ENCODE peak calls at places on chromosome 21, in nine cellular contexts. E is neuronal stem cell; I is lower lobe of right lung; N is BJ; C is fibroblast of lung; V is right lobe of liver; S is stomach; O is SJCRH30; D is CD8-positive, alpha-beta memory T cell. R is an unnamed sample. For H3K27me3, the result is how much of the 10 kb centered on the place peaks cover.

GRCh38 chr21:22200378-22201092 is 1202.3 kb downstream of the NCAM2 start:
- DNase-seq in E (no peak), I (no peak), N (no peak), C (no peak), V (no peak), S (no peak), O (no peak), D (no peak), R (no peak)

GRCh38 chr21:38992737-38993136 is 187.0 kb downstream of the ETS2 start:
- DNase-seq in E (no peak), I (no peak), N (no peak), C (no peak), V (no peak), S (no peak), O (no peak), D (no peak), R (peak)

GRCh38 chr21:18147678-18148077 is 97.0 kb upstream of the CHODL start:
- DNase-seq in E (no peak), I (no peak), N (no peak), C (no peak), V (no peak), S (no peak), O (no peak), D (no peak), R (no peak)

GRCh38 chr21:39109163-39109530 is 74.1 kb downstream of the PSMG1 start:
- DNase-seq in E (no peak), I (no peak), N (no peak), C (no peak), V (no peak), S (no peak), O (no peak), D (no peak), R (no peak)

GRCh38 chr21:26845066-26845749 is at the start of gene ADAMTS1:
- DNase-seq in E (peak), I (peak), N (no peak), C (peak), V (peak), S (peak), O (peak), D (peak), R (peak)

GRCh38 chr21:38303300-38303699 is 46.5 kb downstream of the KCNJ15 start:
- DNase-seq in E (no peak), I (no peak), N (peak), C (peak), V (no peak), S (no peak), O (no peak), D (no peak), R (no peak)

GRCh38 chr21:43025636-43026180 is 49.9 kb downstream of the CBS start:
- DNase-seq in E (peak), I (no peak), N (peak), C (peak), V (no peak), S (no peak), O (no peak), D (no peak), R (no peak)

GRCh38 chr21:28396421-28396820 is 596.3 kb downstream of the LTN1 start:
- DNase-seq in E (no peak), I (no peak), N (no peak), C (no peak), V (no peak), S (no peak), O (no peak), D (no peak), R (no peak)

GRCh38 chr21:16563795-16564194 is 834.0 kb downstream of the USP25 start:
- DNase-seq in E (peak), I (peak), N (no peak), C (peak), V (peak), S (no peak), O (peak), D (no peak), R (no peak)

GRCh38 chr21:31255846-31256395 is 88.1 kb downstream of the TIAM1 start:
- DNase-seq in E (peak), I (no peak), N (no peak), C (no peak), V (no peak), S (no peak), O (peak), D (no peak), R (no peak)

GRCh38 chr21:29377266-29377665 is 78.5 kb downstream of the BACH1 start:
- DNase-seq in E (no peak), I (no peak), N (no peak), C (no peak), V (no peak), S (no peak), O (no peak), D (no peak), R (no peak)

GRCh38 chr21:26961704-26962103 is 5.2 kb downstream of the ADAMTS5 start:
- DNase-seq in E (no peak), I (no peak), N (no peak), C (no peak), V (no peak), S (no peak), O (peak), D (no peak), R (no peak)

GRCh38 chr21:42731264-42732032 is 78.0 kb downstream of the PDE9A start:
- DNase-seq in E (no peak), I (no peak), N (no peak), C (no peak), V (no peak), S (no peak), O (no peak), D (no peak), R (no peak)

GRCh38 chr21:24420694-24421093 is 1186.6 kb downstream of the MRPL39 start:
- DNase-seq in E (no peak), I (no peak), N (no peak), C (no peak), V (no peak), S (no peak), O (no peak), D (no peak), R (no peak)

GRCh38 chr21:28132713-28133112 is 860.0 kb downstream of the LTN1 start:
- DNase-seq in E (no peak), I (no peak), N (peak), C (peak), V (no peak), S (no peak), O (no peak), D (no peak), R (no peak)

GRCh38 chr21:15065381-15066230 is 806 bp upstream of the NRIP1 start:
- DNase-seq in E (peak), I (peak), N (peak), C (peak), V (peak), S (peak), O (peak), D (peak), R (peak)

GRCh38 chr21:25062061-25062460 is 545.2 kb downstream of the MRPL39 start:
- DNase-seq in E (no peak), I (no peak), N (no peak), C (peak), V (no peak), S (no peak), O (no peak), D (no peak), R (no peak)

GRCh38 chr21:24759348-24760118 is 847.7 kb downstream of the MRPL39 start:
- DNase-seq in E (no peak), I (no peak), N (no peak), C (no peak), V (no peak), S (no peak), O (no peak), D (no peak), R (no peak)

GRCh38 chr21:38223893-38224540 is 32.8 kb upstream of the KCNJ15 start:
- DNase-seq in E (peak), I (no peak), N (no peak), C (peak), V (no peak), S (no peak), O (peak), D (no peak), R (no peak)

GRCh38 chr21:31273278-31273677 is 70.8 kb downstream of the TIAM1 start:
- DNase-seq in E (no peak), I (no peak), N (no peak), C (peak), V (no peak), S (no peak), O (no peak), D (no peak), R (no peak)

GRCh38 chr21:27382404-27382803 is 415.5 kb upstream of the ADAMTS5 start:
- DNase-seq in E (no peak), I (no peak), N (no peak), C (no peak), V (no peak), S (no peak), O (no peak), D (no peak), R (no peak)

GRCh38 chr21:14712121-14712520 is 166.0 kb upstream of the SAMSN1 start:
- DNase-seq in E (no peak), I (no peak), N (no peak), C (no peak), V (no peak), S (no peak), O (peak), D (no peak), R (no peak)

GRCh38 chr21:15617968-15618367 is 111.8 kb upstream of the USP25 start:
- DNase-seq in E (peak), I (no peak), N (peak), C (peak), V (no peak), S (no peak), O (peak), D (no peak), R (no peak)

GRCh38 chr21:27649323-27649722 is 682.4 kb upstream of the ADAMTS5 start:
- DNase-seq in E (no peak), I (no peak), N (peak), C (peak), V (no peak), S (no peak), O (no peak), D (no peak), R (no peak)

GRCh38 chr21:15444118-15444960 is 285.4 kb upstream of the USP25 start:
- DNase-seq in E (no peak), I (no peak), N (no peak), C (no peak), V (peak), S (no peak), O (peak), D (no peak), R (no peak)

GRCh38 chr21:28770867-28771661 is 221.6 kb downstream of the LTN1 start:
- DNase-seq in E (no peak), I (no peak), N (peak), C (peak), V (no peak), S (no peak), O (no peak), D (no peak), R (no peak)

GRCh38 chr21:39430954-39431353 is 14.6 kb downstream of the LCA5L start:
- DNase-seq in E (no peak), I (no peak), N (no peak), C (no peak), V (no peak), S (no peak), O (no peak), D (no peak), R (no peak)

GRCh38 chr21:15943009-15943666 is 213.4 kb downstream of the USP25 start:
- DNase-seq in E (no peak), I (no peak), N (no peak), C (peak), V (no peak), S (no peak), O (no peak), D (no peak), R (no peak)

GRCh38 chr21:26127918-26128317 is 42.7 kb downstream of the APP start:
- DNase-seq in E (no peak), I (no peak), N (no peak), C (peak), V (no peak), S (no peak), O (no peak), D (no peak), R (no peak)

GRCh38 chr21:30434033-30434631 is 4.1 kb downstream of the KRTAP13-4 start:
- DNase-seq in E (peak), I (no peak), N (no peak), C (peak), V (no peak), S (peak), O (peak), D (no peak), R (no peak)

GRCh38 chr21:16179732-16180131 is 449.9 kb downstream of the USP25 start:
- DNase-seq in E (no peak), I (no peak), N (no peak), C (peak), V (no peak), S (no peak), O (no peak), D (no peak), R (no peak)

GRCh38 chr21:42616366-42617340 is 36.8 kb upstream of the PDE9A start:
- DNase-seq in E (no peak), I (no peak), N (no peak), C (no peak), V (no peak), S (no peak), O (no peak), D (no peak), R (no peak)

GRCh38 chr21:38760017-38760761 is 45.5 kb upstream of the ETS2 start:
- DNase-seq in E (no peak), I (no peak), N (no peak), C (peak), V (no peak), S (no peak), O (peak), D (no peak), R (no peak)

GRCh38 chr21:31198575-31198974 is 145.5 kb downstream of the TIAM1 start:
- DNase-seq in E (peak), I (no peak), N (no peak), C (peak), V (no peak), S (no peak), O (peak), D (peak), R (no peak)

GRCh38 chr21:25895565-25896205 is 160.9 kb downstream of the GABPA start:
- DNase-seq in E (no peak), I (no peak), N (no peak), C (peak), V (no peak), S (no peak), O (peak), D (no peak), R (no peak)

GRCh38 chr21:38392722-38393121 is 105.6 kb downstream of the ERG start:
- DNase-seq in E (no peak), I (no peak), N (no peak), C (no peak), V (no peak), S (no peak), O (no peak), D (no peak), R (no peak)

GRCh38 chr21:36463991-36464390 is 15.9 kb downstream of the CLDN14 start:
- DNase-seq in E (no peak), I (no peak), N (no peak), C (no peak), V (no peak), S (no peak), O (no peak), D (no peak), R (no peak)
- H3K27me3 ChIP-seq in E (under half), I (under half), N (under half), C (under half), V (under half), S (under half), O (under half), D (under half), R (under half)

DNA sequence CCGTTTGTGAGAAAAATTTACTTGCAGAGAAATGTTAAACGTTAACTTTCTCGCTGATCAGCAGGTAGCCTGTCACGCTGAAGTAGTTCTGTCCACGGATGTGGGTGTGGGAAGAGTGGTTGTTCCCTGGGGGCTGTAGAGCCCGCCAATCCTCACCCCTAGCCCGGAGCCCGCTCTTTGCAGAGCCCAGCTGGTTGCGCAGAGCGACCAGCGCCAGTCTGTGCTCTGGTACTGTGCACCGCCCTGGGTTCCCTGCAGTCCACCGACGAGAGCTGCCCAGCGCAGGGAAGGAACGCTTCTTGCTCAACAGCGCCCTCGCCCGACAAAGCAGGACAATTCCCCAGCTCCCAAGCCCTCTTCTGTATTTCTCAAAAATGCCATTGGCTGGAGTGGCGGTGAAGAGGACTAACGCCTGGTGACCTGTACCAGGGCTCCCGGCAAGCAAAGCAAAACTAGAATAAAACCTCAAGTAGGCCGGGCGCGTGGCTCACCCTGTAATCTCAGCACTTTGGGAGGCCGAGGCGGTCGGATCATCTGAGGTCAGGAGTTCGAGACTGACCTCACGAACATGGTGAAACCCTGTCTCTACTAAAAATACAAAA is 3.3 kb downstream of the RIPPLY3 start:
- DNase-seq in E (peak), I (peak), N (no peak), C (peak), V (peak), S (peak), O (peak), D (peak), R (peak)
- H3K4me3 ChIP-seq in E (no peak), I (peak), N (no peak), C (peak), V (peak), S (peak), O (peak), D (no peak), R (no peak)

DNA sequence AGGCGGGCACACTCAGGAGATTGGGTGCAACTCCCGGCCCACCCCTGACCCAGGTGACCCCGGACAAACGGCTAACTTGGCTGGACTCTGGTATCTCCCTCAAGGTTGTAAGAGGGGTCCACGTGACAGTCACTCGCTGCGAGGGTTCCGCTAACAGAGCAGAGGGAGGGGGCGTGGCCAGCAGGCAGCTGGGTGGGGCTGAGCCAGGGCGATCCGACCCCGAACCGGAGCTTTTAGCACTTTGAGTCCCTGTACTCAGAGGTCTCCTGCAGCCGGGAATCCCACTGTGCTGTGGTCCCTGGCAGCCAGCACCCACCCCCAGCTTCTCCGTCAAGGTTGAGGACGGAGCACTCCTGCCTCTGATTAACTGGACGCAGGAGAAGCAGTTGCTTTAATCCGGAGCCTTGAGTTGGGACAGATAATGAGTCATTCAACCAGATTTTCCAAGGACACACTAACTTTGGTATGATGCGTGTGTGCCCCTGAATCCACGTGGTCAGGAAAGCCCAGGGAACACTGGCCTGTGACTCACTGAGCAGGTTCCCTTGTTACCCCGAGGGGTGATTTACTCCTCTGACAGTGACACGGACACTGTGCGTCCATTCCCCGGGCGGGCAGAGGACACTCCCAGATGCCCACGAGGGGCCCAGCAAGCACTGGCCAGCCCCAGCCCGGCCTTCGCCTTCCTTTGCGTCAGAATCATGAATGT is 16.8 kb downstream of the TRPM2 start:
- DNase-seq in E (peak), I (no peak), N (peak), C (peak), V (peak), S (peak), O (no peak), D (no peak), R (no peak)
- H3K27me3 ChIP-seq in E (under half), I (under half), N (under half), C (under half), V (under half), S (under half), O (under half), D (under half), R (under half)

DNA sequence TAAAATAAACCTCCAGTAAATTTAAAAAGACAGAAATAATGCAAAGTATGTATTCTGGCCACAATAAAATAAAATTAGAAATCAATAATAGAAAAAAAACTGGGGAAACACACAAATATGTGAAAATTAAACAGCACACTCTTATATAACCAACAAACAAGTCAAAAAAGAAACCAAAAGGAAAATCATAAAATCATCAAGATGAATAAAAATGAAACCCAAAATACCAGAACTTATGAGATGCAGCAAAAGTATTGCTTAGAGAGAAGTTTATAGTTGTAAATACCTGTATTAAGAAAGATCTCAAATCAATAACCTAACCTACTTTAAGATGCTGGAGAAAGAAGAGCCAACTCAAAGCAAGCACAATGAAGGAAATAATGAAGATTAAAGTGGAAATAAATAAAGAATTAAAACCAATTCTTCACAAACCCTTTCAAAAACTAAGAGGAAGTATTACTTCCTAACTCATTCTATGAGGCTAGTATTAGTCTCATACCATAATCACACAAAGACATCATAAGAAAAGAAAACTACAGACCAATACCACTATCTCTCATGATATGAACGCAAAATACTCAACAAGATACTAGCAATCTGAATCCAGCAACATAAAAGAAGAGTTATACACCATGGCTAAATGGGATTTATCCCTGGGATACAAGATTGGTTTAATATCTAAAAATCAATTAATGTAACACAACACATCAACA is 6.4 kb upstream of the KRTAP10-3 start:
- DNase-seq in E (no peak), I (no peak), N (no peak), C (no peak), V (no peak), S (no peak), O (no peak), D (no peak), R (no peak)
- H3K4me3 ChIP-seq in E (no peak), I (no peak), N (no peak), C (no peak), V (no peak), S (no peak), O (no peak), D (no peak), R (no peak)

DNA sequence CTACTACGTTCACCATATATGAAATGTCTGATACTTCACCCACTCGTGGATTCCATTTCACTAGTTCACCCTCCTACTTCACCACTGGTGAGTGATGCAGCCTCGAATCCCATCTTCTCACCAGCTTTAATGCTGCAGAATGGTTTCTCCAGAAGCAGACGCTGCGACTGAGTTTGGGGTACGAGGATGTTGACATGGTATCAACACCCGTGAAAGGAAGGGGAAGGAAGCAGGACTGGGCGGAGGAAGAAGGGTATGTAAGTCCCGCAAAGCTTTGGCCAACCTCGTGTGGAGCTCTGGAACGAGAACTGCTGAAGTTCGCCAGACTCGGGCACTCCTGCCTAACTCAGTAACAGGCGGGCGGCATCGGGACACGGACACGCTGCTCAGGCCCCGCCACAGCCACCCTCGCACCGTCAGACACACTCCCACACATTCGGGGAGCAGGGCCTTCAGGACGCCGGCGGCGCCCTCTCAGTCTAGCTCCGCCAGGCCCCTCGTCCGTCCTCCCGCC is 833 bp upstream of the DIP2A start:
- DNase-seq in E (no peak), I (peak), N (no peak), C (peak), V (peak), S (peak), O (peak), D (peak), R (peak)
- H3K27me3 ChIP-seq in E (under half), I (under half), N (under half), C (under half), V (under half), S (under half), O (under half), D (under half), R (under half)

GRCh38 chr21:44790401-44790800 is 11.2 kb downstream of the UBE2G2 start:
- DNase-seq in E (no peak), I (no peak), N (no peak), C (no peak), V (peak), S (no peak), O (no peak), D (no peak), R (no peak)
- H3K4me3 ChIP-seq in E (no peak), I (no peak), N (no peak), C (no peak), V (no peak), S (no peak), O (no peak), D (no peak), R (no peak)

GRCh38 chr21:21196848-21197247 is 198.6 kb downstream of the NCAM2 start:
- DNase-seq in E (no peak), I (no peak), N (no peak), C (no peak), V (no peak), S (no peak), O (no peak), D (no peak), R (no peak)
- H3K27me3 ChIP-seq in E (under half), I (under half), N (under half), C (under half), V (under half), S (under half), O (under half), D (under half), R (under half)